ENCODE peak calls at places on chromosomes 16 and 17, in five cellular contexts. G is mammary epithelial cell; S is dorsolateral prefrontal cortex; Y is CD4-positive, alpha-beta T cell; V is tibial artery. F is an unnamed sample. For H3K27me3, the result is how much of the 10 kb centered on the place peaks cover.

GRCh38 chr16:74724820-74725549 is 24.3 kb upstream of the MLKL start:
- DNase-seq in G (peak), S (peak), Y (no peak), V (no peak), F (no peak)

GRCh38 chr17:49566668-49567071 is 9.0 kb upstream of the NXPH3 start:
- DNase-seq in G (peak), S (no peak), Y (no peak), V (no peak), F (no peak)

GRCh38 chr17:6786618-6787017 is 10.6 kb downstream of the FBXO39 start:
- DNase-seq in G (peak), S (no peak), Y (no peak), V (no peak), F (no peak)

GRCh38 chr17:27888072-27888471 is 5.1 kb downstream of the LYRM9 start:
- DNase-seq in G (no peak), S (no peak), Y (no peak), V (no peak), F (no peak)

GRCh38 chr17:79861371-79862216 is 22.4 kb upstream of the CBX4 start:
- DNase-seq in G (no peak), S (no peak), Y (no peak), V (no peak), F (no peak)

GRCh38 chr16:27098366-27099050 is 31.8 kb downstream of the C16orf82 start:
- DNase-seq in G (no peak), S (no peak), Y (no peak), V (no peak), F (no peak)

GRCh38 chr17:8629371-8630226 is 926 bp downstream of the MYH10 start:
- DNase-seq in G (peak), S (peak), Y (no peak), V (peak), F (peak)

GRCh38 chr17:75983501-75984181 is 4.6 kb downstream of the TEN1 start:
- DNase-seq in G (peak), S (no peak), Y (no peak), V (peak), F (no peak)

GRCh38 chr16:89325861-89326471 is 108.5 kb downstream of the ZNF778 start:
- DNase-seq in G (peak), S (peak), Y (no peak), V (peak), F (no peak)

GRCh38 chr17:7307686-7308624 is 527 bp downstream of the EIF5A start:
- DNase-seq in G (peak), S (no peak), Y (peak), V (no peak), F (peak)

GRCh38 chr16:83890359-83890758 is 8.6 kb upstream of the MLYCD start:
- DNase-seq in G (no peak), S (no peak), Y (no peak), V (no peak), F (no peak)

GRCh38 chr17:47812146-47812920 is 9.3 kb downstream of the OSBPL7 start:
- DNase-seq in G (no peak), S (no peak), Y (no peak), V (no peak), F (no peak)

GRCh38 chr17:2195729-2196128 is 107.9 kb downstream of the SMG6 start:
- DNase-seq in G (peak), S (no peak), Y (no peak), V (no peak), F (no peak)

GRCh38 chr16:407253-407652 is 5.6 kb downstream of the DECR2 start:
- DNase-seq in G (no peak), S (no peak), Y (no peak), V (no peak), F (no peak)

GRCh38 chr17:32310927-32311568 is 30.9 kb downstream of the C17orf75 start:
- DNase-seq in G (no peak), S (no peak), Y (no peak), V (no peak), F (peak)

GRCh38 chr17:43212641-43213490 is 1.2 kb downstream of the TMEM106A start:
- DNase-seq in G (no peak), S (no peak), Y (no peak), V (no peak), F (no peak)

GRCh38 chr16:27399969-27400368 is 2.0 kb upstream of the IL21R start:
- DNase-seq in G (no peak), S (no peak), Y (no peak), V (no peak), F (no peak)

GRCh38 chr17:41784207-41784744 is 2.2 kb downstream of the JUP start:
- DNase-seq in G (peak), S (no peak), Y (no peak), V (no peak), F (peak)

GRCh38 chr16:67384778-67385510 is 8.4 kb downstream of the TPPP3 start:
- DNase-seq in G (no peak), S (no peak), Y (no peak), V (no peak), F (no peak)

GRCh38 chr16:78729687-78730086 is 630.2 kb downstream of the WWOX start:
- DNase-seq in G (no peak), S (no peak), Y (no peak), V (no peak), F (no peak)

GRCh38 chr17:40491486-40491885 is 9.9 kb downstream of the TNS4 start:
- DNase-seq in G (peak), S (no peak), Y (no peak), V (no peak), F (peak)

GRCh38 chr16:66427451-66427860 is 361 bp downstream of the BEAN1 start:
- DNase-seq in G (no peak), S (no peak), Y (no peak), V (no peak), F (no peak)

GRCh38 chr17:64455993-64456885 is 7.3 kb downstream of the MILR1 start:
- DNase-seq in G (no peak), S (no peak), Y (no peak), V (no peak), F (no peak)

GRCh38 chr17:74925242-74925641 is 1.2 kb downstream of the OTOP2 start:
- DNase-seq in G (no peak), S (no peak), Y (no peak), V (no peak), F (no peak)
- H3K27me3 ChIP-seq in G (under half), S (under half), Y (half or more), V (half or more), F (under half)

DNA sequence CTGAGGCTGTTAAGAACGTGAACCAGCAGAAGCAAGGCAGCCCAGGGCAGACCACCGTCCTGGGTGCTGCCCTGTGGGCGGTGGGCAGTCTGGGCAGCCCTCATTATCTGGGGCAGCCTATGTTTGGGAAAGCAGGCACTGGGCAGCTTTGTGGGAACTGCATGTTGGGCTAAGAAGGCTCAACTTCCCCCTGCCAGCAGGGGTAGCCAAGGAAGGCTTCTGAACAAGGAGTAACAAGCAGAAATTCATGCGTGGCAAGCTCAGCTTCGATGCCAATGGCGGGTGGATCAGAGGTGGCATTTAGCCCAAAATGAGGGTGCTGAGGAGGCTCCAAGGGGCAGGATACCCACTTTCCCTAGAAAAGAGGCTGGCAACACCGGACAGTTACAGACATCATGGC is 42.7 kb upstream of the METRNL start:
- DNase-seq in G (no peak), S (no peak), Y (no peak), V (no peak), F (no peak)
- H3K27ac ChIP-seq in G (no peak), S (no peak), Y (no peak), V (no peak), F (no peak)

GRCh38 chr17:36944488-36945040 is 4.2 kb upstream of the AATF start:
- DNase-seq in G (no peak), S (no peak), Y (no peak), V (no peak), F (no peak)

GRCh38 chr17:36946726-36947091 is 2.0 kb upstream of the AATF start:
- DNase-seq in G (no peak), S (no peak), Y (no peak), V (no peak), F (no peak)

GRCh38 chr17:36945959-36946725 is 2.6 kb upstream of the AATF start:
- DNase-seq in G (no peak), S (no peak), Y (no peak), V (no peak), F (peak)

GRCh38 chr17:36943250-36944220 is 5.2 kb upstream of the AATF start:
- DNase-seq in G (no peak), S (no peak), Y (no peak), V (no peak), F (no peak)

GRCh38 chr17:36945160-36945559 is 3.6 kb upstream of the AATF start:
- DNase-seq in G (no peak), S (no peak), Y (no peak), V (no peak), F (no peak)
- H3K27me3 ChIP-seq in G (half or more), S (half or more), Y (half or more), V (half or more), F (half or more)

GRCh38 chr16:4660454-4661007 is 32.8 kb upstream of the NUDT16L1 start:
- DNase-seq in G (peak), S (peak), Y (peak), V (no peak), F (no peak)
- H3K27ac ChIP-seq in G (peak), S (peak), Y (peak), V (no peak), F (no peak)

DNA sequence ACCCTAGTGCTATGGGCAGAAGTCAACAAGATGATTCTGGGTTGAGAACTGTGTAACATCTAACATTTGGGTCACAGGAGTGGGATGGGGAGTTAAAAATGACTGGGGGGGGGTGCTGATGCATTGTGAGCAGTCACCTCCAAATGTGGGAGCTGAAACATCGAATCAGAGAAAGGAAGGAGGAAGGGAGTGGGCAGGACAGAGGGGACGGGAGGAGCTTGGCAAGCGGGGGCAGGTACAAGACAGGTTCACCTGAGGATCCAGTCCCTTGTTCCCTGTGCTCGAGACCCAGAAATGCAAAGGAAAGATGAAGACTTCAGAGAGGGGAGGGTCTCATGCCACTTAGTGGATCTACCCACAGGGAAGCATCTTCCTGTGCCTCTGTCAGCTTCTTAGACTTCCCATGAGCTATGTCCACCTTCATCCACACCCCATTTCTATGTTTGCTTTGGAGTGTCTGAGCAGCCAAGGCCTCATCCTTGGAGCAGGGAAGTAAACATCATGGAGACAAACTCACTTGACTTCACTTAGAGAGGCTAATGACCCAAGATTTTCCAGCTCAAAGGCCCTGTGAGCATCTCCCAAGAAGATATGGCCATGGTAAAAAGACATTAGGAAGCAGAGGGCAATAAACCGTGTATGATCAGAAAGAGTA is 20.5 kb downstream of the SMPD3 start:
- DNase-seq in G (no peak), S (no peak), Y (no peak), V (no peak), F (no peak)
- H3K27me3 ChIP-seq in G (under half), S (under half), Y (under half), V (under half), F (under half)

F was measured in WERI-Rb-1.